ENCODE peak calls at places on chromosome 20, in six cellular contexts. E, M, S, Z, H and T are unnamed samples.

GRCh38 chr20:3158968-3159431 is 665 bp downstream of the FASTKD5 start:
- DNase-seq in M (peak; percentile 58), Z (peak; percentile 43), E (no peak), H (no peak), S (peak; percentile 58), T (no peak)

GRCh38 chr20:52972965-52973819 is 1.0 kb downstream of the TSHZ2 start:
- DNase-seq in M (peak; percentile 60), H (no peak), E (peak; percentile 44), Z (peak; percentile 11), S (no peak), T (no peak)

GRCh38 chr20:51650685-51651134 is 108.2 kb upstream of the NFATC2 start:
- DNase-seq in H (no peak), S (peak; percentile 87), Z (no peak), M (no peak), E (peak; percentile 68), T (no peak)

GRCh38 chr20:52569201-52569600 is 377.6 kb upstream of the ZFP64 start:
- DNase-seq in E (no peak), Z (no peak), M (no peak), S (no peak), H (no peak), T (no peak)

GRCh38 chr20:46004813-46005505 is 3.7 kb upstream of the MMP9 start:
- DNase-seq in S (no peak), E (peak; percentile 84), H (peak; percentile 47), M (no peak), Z (peak; percentile 46), T (no peak)

GRCh38 chr20:20083796-20084195 is 31.5 kb downstream of the CFAP61 start:
- DNase-seq in E (peak; percentile 41), S (peak; percentile 46), Z (peak; percentile 61), M (peak; percentile 58), H (no peak), T (no peak)

GRCh38 chr20:53245581-53245980 is 273.4 kb downstream of the TSHZ2 start:
- DNase-seq in M (no peak), S (no peak), Z (no peak), H (no peak), E (no peak), T (no peak)

GRCh38 chr20:32925481-32926196 is 66.9 kb downstream of the EFCAB8 start:
- DNase-seq in Z (no peak), E (no peak), S (no peak), H (peak; percentile 14), M (no peak), T (no peak)

GRCh38 chr20:56163806-56164205 is 84.7 kb upstream of the MC3R start:
- DNase-seq in E (no peak), M (no peak), Z (no peak), H (no peak), S (no peak), T (no peak)

GRCh38 chr20:49887251-49887827 is 28.0 kb downstream of the SPATA2 start:
- DNase-seq in E (no peak), M (no peak), H (no peak), Z (no peak), S (peak; percentile 47), T (no peak)

GRCh38 chr20:400451-401275 is 7.4 kb upstream of the RBCK1 start:
- DNase-seq in Z (no peak), E (peak; percentile 31), M (no peak), S (no peak), H (no peak), T (no peak)

GRCh38 chr20:18728165-18728866 is 85.3 kb upstream of the SCP2D1 start:
- DNase-seq in E (no peak), Z (peak; percentile 82), M (no peak), H (no peak), S (no peak), T (peak; percentile 40)

GRCh38 chr20:21515300-21516179 is 1.7 kb upstream of the NKX2-2 start:
- DNase-seq in M (peak; percentile 84), E (no peak), S (no peak), Z (no peak), H (no peak), T (no peak)

GRCh38 chr20:34365765-34366213 is 2.7 kb downstream of the ITCH start:
- DNase-seq in H (no peak), M (no peak), Z (peak; percentile 85), E (no peak), S (no peak), T (no peak)

GRCh38 chr20:48819813-48820648 is 7.8 kb downstream of the PREX1 start:
- DNase-seq in H (no peak), S (peak; percentile 28), Z (no peak), E (no peak), M (no peak), T (no peak)

GRCh38 chr20:3172933-3173581 is at the start of gene LZTS3:
- DNase-seq in Z (peak; percentile 63), H (peak; percentile 71), E (peak; percentile 73), M (peak; percentile 93), S (peak; percentile 48), T (peak; percentile 73)

GRCh38 chr20:50721881-50722281 is 9.5 kb upstream of the PARD6B start:
- DNase-seq in E (no peak), S (peak; percentile 60), M (no peak), Z (no peak), H (peak; percentile 31), T (no peak)

GRCh38 chr20:40754372-40754943 is 65.4 kb upstream of the MAFB start:
- DNase-seq in S (no peak), M (no peak), Z (no peak), E (no peak), H (no peak), T (no peak)

GRCh38 chr20:14860410-14860814 is 523.0 kb upstream of the FLRT3 start:
- DNase-seq in Z (peak; percentile 63), H (no peak), E (no peak), S (no peak), M (peak; percentile 76), T (no peak)

GRCh38 chr20:61734733-61735502 is 330.8 kb downstream of the TAF4 start:
- DNase-seq in E (no peak), H (no peak), Z (no peak), S (no peak), M (no peak), T (no peak)

GRCh38 chr20:57262244-57263126 is 4.0 kb downstream of the BMP7 start:
- DNase-seq in E (no peak), H (no peak), Z (no peak), S (no peak), M (peak; percentile 49), T (no peak)

GRCh38 chr20:61941721-61942405 is 123.8 kb downstream of the TAF4 start:
- DNase-seq in H (no peak), E (no peak), Z (no peak), M (no peak), S (no peak), T (no peak)

GRCh38 chr20:199996-200395 is 10.5 kb upstream of the DEFB128 start:
- DNase-seq in Z (no peak), E (no peak), S (no peak), H (no peak), M (no peak), T (no peak)

GRCh38 chr20:48465271-48465670 is 362.5 kb downstream of the PREX1 start:
- DNase-seq in S (no peak), M (no peak), E (no peak), Z (no peak), H (no peak), T (no peak)

GRCh38 chr20:53100476-53100911 is 128.3 kb downstream of the TSHZ2 start:
- DNase-seq in S (no peak), H (no peak), M (peak; percentile 59), E (peak; percentile 18), Z (no peak), T (no peak)

GRCh38 chr20:42130810-42131596 is 512.8 kb upstream of the CHD6 start:
- DNase-seq in E (no peak), M (no peak), S (no peak), H (no peak), Z (peak; percentile 6), T (no peak)

GRCh38 chr20:5888051-5888450 is 62.3 kb downstream of the TRMT6 start:
- DNase-seq in M (no peak), E (no peak), Z (no peak), H (no peak), S (no peak), T (no peak)

GRCh38 chr20:50891138-50891537 is 40.1 kb downstream of the ADNP start:
- DNase-seq in S (peak; percentile 55), M (no peak), H (no peak), Z (no peak), E (no peak), T (no peak)

GRCh38 chr20:10659651-10660601 is 13.9 kb downstream of the JAG1 start:
- DNase-seq in Z (no peak), E (no peak), H (no peak), S (no peak), M (no peak), T (no peak)

DNA sequence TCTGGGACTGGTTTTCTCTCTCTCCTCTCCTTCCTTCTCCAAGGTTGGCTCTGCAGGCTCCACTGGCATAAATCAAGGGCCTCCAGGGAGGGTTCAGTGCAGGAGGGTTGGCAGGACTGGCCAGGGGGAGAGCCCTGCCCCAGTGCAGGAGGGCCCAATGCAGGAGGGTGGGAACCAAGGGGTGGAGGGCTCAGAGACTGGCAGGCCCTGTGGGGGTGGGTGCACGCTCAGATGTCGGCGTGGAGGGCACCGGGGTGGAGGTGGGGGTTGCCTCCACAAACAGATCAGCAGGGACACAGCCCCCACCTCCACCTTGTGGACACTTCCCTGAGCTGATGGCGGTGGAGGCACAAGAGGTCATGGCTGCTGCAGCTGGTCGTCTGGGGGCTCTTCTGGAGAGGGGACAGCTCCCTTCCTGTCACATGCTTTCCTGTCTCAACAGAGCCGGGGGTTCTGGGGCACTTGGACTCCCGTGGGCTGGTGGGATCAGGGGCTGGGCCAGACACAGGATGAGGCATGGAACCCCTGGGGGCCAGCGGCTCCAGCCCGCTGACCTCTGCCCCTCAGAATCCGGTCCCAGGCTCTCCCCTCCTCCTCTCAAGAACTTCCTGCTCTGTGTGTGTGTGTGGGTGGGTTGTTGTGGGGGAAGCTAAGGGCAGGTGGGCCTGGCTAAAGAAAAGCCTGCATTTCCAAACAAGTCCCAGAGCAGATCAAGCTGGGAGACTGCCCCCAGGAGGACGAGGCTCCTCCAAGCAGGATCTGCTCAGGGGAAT is 2.7 kb upstream of the ABHD16B start:
- DNase-seq in E (no peak), M (peak; percentile 62), Z (no peak), S (peak; percentile 94), H (no peak), T (no peak)
- TF ChIP-seq CTCF in E (no peak), M (peak; percentile 35), Z (no peak), S (peak; percentile 79), H (no peak), T (no peak)

DNA sequence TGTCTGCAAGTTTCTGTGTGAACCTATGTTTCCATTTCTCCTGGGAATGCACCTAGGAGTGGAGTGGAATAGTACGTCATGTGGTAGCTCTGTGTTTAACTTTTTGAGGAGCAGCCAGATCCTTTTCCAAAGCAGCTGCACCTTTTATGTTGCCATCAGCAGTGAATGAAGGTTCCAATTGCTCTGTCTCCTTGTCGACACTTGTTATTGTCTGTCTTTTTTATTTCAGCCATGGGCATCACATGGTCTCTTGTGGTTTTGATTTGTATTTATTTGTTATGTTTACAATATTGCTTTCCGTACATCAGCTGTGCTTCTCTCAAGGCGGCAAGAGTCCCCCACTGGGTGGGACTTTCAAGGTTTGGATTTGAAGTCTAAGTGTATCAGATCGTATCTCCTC is 33.9 kb upstream of the STX16 start:
- DNase-seq in S (no peak), E (no peak), M (no peak), H (no peak), Z (no peak), T (no peak)
- TF ChIP-seq CTCF in S (no peak), E (no peak), M (no peak), H (no peak), Z (no peak), T (no peak)

GRCh38 chr20:36210561-36210960 is 25.7 kb upstream of the AAR2 start:
- DNase-seq in S (peak; percentile 14), M (no peak), Z (no peak), H (no peak), E (no peak), T (no peak)
- TF ChIP-seq CTCF in S (peak; percentile 43), M (no peak), Z (no peak), H (no peak), E (no peak), T (no peak)

GRCh38 chr20:44253528-44253927 is 6.4 kb downstream of the GDAP1L1 start:
- DNase-seq in H (no peak), S (no peak), M (no peak), E (no peak), Z (no peak), T (no peak)
- TF ChIP-seq CTCF in H (no peak), S (peak; percentile 19), M (no peak), E (no peak), Z (no peak), T (no peak)